ENCODE peak calls at places on chromosome 15, in ten cellular contexts. M is GM12892, A is body of pancreas, N is transverse colon, F is ovary, T is A549, S is IMR-90, L is uterus, U is heart left ventricle, Q is spleen. K is an unnamed sample.

GRCh38 chr15:95698971-95699370 is 631.5 kb upstream of the NR2F2 start:
- DNase-seq in M (no peak), A (no peak), N (no peak), F (no peak), T (no peak), S (peak), L (no peak), U (no peak), Q (no peak), K (no peak)

GRCh38 chr15:66408690-66409089 is 22.0 kb downstream of the MAP2K1 start:
- DNase-seq in M (no peak), A (peak), N (no peak), F (no peak), T (no peak), S (no peak), L (no peak), U (no peak), Q (no peak), K (no peak)

GRCh38 chr15:78811124-78811824 is at the start of gene ADAMTS7:
- DNase-seq in M (peak), A (peak), N (peak), F (peak), T (peak), S (peak), L (peak), U (peak), Q (peak), K (peak)

GRCh38 chr15:48073881-48074280 is 46.9 kb upstream of the SLC24A5 start:
- DNase-seq in M (no peak), A (no peak), N (no peak), F (no peak), T (no peak), S (no peak), L (no peak), U (no peak), Q (no peak), K (no peak)

GRCh38 chr15:64877435-64877834 is 34.3 kb upstream of the ANKDD1A start:
- DNase-seq in M (no peak), A (peak), N (peak), F (peak), T (no peak), S (no peak), L (peak), U (peak), Q (peak), K (peak)

GRCh38 chr15:70870066-70870465 is 16.1 kb upstream of the LARP6 start:
- DNase-seq in M (no peak), A (no peak), N (no peak), F (no peak), T (no peak), S (peak), L (no peak), U (no peak), Q (no peak), K (no peak)

GRCh38 chr15:69224383-69224782 is 63.9 kb downstream of the GLCE start:
- DNase-seq in M (no peak), A (peak), N (peak), F (no peak), T (no peak), S (no peak), L (no peak), U (no peak), Q (no peak), K (no peak)

GRCh38 chr15:73386886-73387506 is 18.2 kb upstream of the HCN4 start:
- DNase-seq in M (no peak), A (no peak), N (no peak), F (no peak), T (no peak), S (no peak), L (no peak), U (no peak), Q (peak), K (no peak)

GRCh38 chr15:42349178-42349577 is 10.1 kb upstream of the CAPN3 start:
- DNase-seq in M (no peak), A (no peak), N (no peak), F (no peak), T (no peak), S (peak), L (no peak), U (no peak), Q (no peak), K (no peak)

GRCh38 chr15:68335251-68335650 is 57.7 kb downstream of the FEM1B start:
- DNase-seq in M (no peak), A (peak), N (no peak), F (no peak), T (no peak), S (no peak), L (peak), U (peak), Q (peak), K (no peak)

GRCh38 chr15:50906954-50907865 is 1.3 kb upstream of the AP4E1 start:
- DNase-seq in M (peak), A (peak), N (peak), F (no peak), T (no peak), S (peak), L (no peak), U (no peak), Q (peak), K (no peak)

GRCh38 chr15:49036650-49037545 is 9.3 kb downstream of the SECISBP2L start:
- DNase-seq in M (no peak), A (no peak), N (no peak), F (no peak), T (no peak), S (peak), L (no peak), U (no peak), Q (no peak), K (no peak)

GRCh38 chr15:77030928-77031375 is 36.0 kb downstream of the PSTPIP1 start:
- DNase-seq in M (peak), A (no peak), N (peak), F (no peak), T (no peak), S (no peak), L (peak), U (peak), Q (peak), K (peak)

GRCh38 chr15:98419173-98419814 is 229.0 kb upstream of the IGF1R start:
- DNase-seq in M (no peak), A (no peak), N (no peak), F (no peak), T (no peak), S (no peak), L (no peak), U (no peak), Q (no peak), K (no peak)

GRCh38 chr15:74604983-74605809 is 10.4 kb upstream of the CLK3 start:
- DNase-seq in M (no peak), A (no peak), N (no peak), F (no peak), T (no peak), S (no peak), L (no peak), U (no peak), Q (no peak), K (no peak)

GRCh38 chr15:56919708-56920637 is 1.5 kb downstream of the TCF12 start:
- DNase-seq in M (peak), A (peak), N (peak), F (peak), T (peak), S (peak), L (no peak), U (peak), Q (no peak), K (peak)

GRCh38 chr15:66293419-66294156 is at the start of gene DIS3L:
- DNase-seq in M (peak), A (peak), N (peak), F (peak), T (peak), S (peak), L (peak), U (peak), Q (peak), K (peak)

GRCh38 chr15:38864827-38865604 is 300.4 kb upstream of the RASGRP1 start:
- DNase-seq in M (no peak), A (peak), N (no peak), F (peak), T (no peak), S (peak), L (peak), U (peak), Q (no peak), K (peak)

GRCh38 chr15:24954783-24955548 is at the start of the genes SNRPN and SNURF:
- DNase-seq in M (peak), A (peak), N (peak), F (peak), T (peak), S (peak), L (peak), U (peak), Q (peak), K (peak)
- TF ChIP-seq POLR2A in M (peak), A (peak), N (peak), F (peak), T (peak), S (peak), L (peak), U (peak), Q (no peak), K (peak)

GRCh38 chr15:88513195-88513594 is 33.3 kb downstream of the DET1 start:
- DNase-seq in M (no peak), A (no peak), N (no peak), F (no peak), T (no peak), S (peak), L (no peak), U (no peak), Q (no peak), K (no peak)
- TF ChIP-seq POLR2A in M (no peak), A (no peak), N (no peak), F (no peak), T (no peak), S (no peak), L (no peak), U (no peak), Q (no peak), K (no peak)

GRCh38 chr15:92805080-92805708 is 94.9 kb upstream of the CHD2 start:
- DNase-seq in M (no peak), A (no peak), N (no peak), F (no peak), T (no peak), S (no peak), L (no peak), U (no peak), Q (peak), K (no peak)

GRCh38 chr15:92803536-92803851 is 96.6 kb upstream of the CHD2 start:
- DNase-seq in M (no peak), A (no peak), N (no peak), F (no peak), T (no peak), S (no peak), L (no peak), U (no peak), Q (no peak), K (no peak)

GRCh38 chr15:92801774-92802464 is 98.2 kb upstream of the CHD2 start:
- DNase-seq in M (no peak), A (peak), N (peak), F (peak), T (no peak), S (peak), L (no peak), U (peak), Q (no peak), K (peak)

GRCh38 chr15:92801412-92801773 is 98.7 kb upstream of the CHD2 start:
- DNase-seq in M (no peak), A (peak), N (peak), F (no peak), T (no peak), S (peak), L (no peak), U (no peak), Q (peak), K (no peak)

GRCh38 chr15:92803852-92804609 is 96.1 kb upstream of the CHD2 start:
- DNase-seq in M (no peak), A (peak), N (peak), F (peak), T (peak), S (peak), L (peak), U (peak), Q (peak), K (peak)
- TF ChIP-seq POLR2A in M (no peak), A (no peak), N (peak), F (no peak), T (no peak), S (peak), L (no peak), U (no peak), Q (no peak), K (no peak)

GRCh38 chr15:31223478-31224350 is 102.9 kb upstream of the KLF13 start:
- DNase-seq in M (no peak), A (no peak), N (no peak), F (no peak), T (no peak), S (no peak), L (no peak), U (peak), Q (no peak), K (no peak)

GRCh38 chr15:31222769-31223345 is 103.8 kb upstream of the KLF13 start:
- DNase-seq in M (no peak), A (no peak), N (no peak), F (no peak), T (no peak), S (no peak), L (no peak), U (no peak), Q (no peak), K (no peak)

GRCh38 chr15:31225356-31225955 is 101.2 kb upstream of the KLF13 start:
- DNase-seq in M (no peak), A (no peak), N (no peak), F (no peak), T (no peak), S (no peak), L (no peak), U (no peak), Q (no peak), K (no peak)

GRCh38 chr15:31226011-31226410 is 100.6 kb upstream of the KLF13 start:
- DNase-seq in M (no peak), A (no peak), N (no peak), F (no peak), T (no peak), S (no peak), L (no peak), U (no peak), Q (no peak), K (no peak)

GRCh38 chr15:31221936-31222515 is 104.6 kb upstream of the KLF13 start:
- DNase-seq in M (no peak), A (no peak), N (no peak), F (no peak), T (no peak), S (no peak), L (no peak), U (no peak), Q (no peak), K (no peak)
- TF ChIP-seq POLR2A in M (no peak), A (no peak), N (no peak), F (no peak), T (no peak), S (no peak), L (no peak), U (no peak), Q (no peak), K (no peak)

GRCh38 chr15:81885135-81885534 is 160.7 kb downstream of the MEX3B start:
- DNase-seq in M (no peak), A (no peak), N (no peak), F (no peak), T (no peak), S (no peak), L (no peak), U (no peak), Q (no peak), K (no peak)
- TF ChIP-seq POLR2A in M (no peak), A (no peak), N (no peak), F (no peak), T (no peak), S (no peak), L (no peak), U (no peak), Q (no peak), K (no peak)

K was measured in sigmoid colon.